ENCODE peak calls at places on chromosomes 2 and 18, in six cellular contexts. D is colonic mucosa, A is BJ, U is hepatocyte, B is BE2C, Q is bronchial epithelial cell. G is an unnamed sample.

GRCh38 chr2:189102735-189103134 is 76.8 kb downstream of the COL5A2 start:
- DNase-seq in D (no peak), A (no peak), U (no peak), B (no peak), Q (no peak), G (no peak)

GRCh38 chr18:5444847-5445246 is 99.0 kb downstream of the EPB41L3 start:
- DNase-seq in D (no peak), A (no peak), U (no peak), B (no peak), Q (no peak), G (no peak)

GRCh38 chr2:134261398-134262131 is 7.7 kb downstream of the MGAT5 start:
- DNase-seq in D (no peak), A (no peak), U (no peak), B (no peak), Q (no peak), G (no peak)

GRCh38 chr2:161946489-161947107 is 127.4 kb downstream of the DPP4 start:
- DNase-seq in D (peak; percentile 40), A (no peak), U (peak; percentile 28), B (no peak), Q (peak; percentile 39), G (no peak)

GRCh38 chr2:239498981-239499633 is 98.3 kb upstream of the HDAC4 start:
- DNase-seq in D (peak; percentile 39), A (no peak), U (peak; percentile 35), B (no peak), Q (no peak), G (peak; percentile 48)

GRCh38 chr2:151238527-151239487 is 22.9 kb downstream of the RBM43 start:
- DNase-seq in D (peak; percentile 36), A (no peak), U (peak; percentile 83), B (peak; percentile 49), Q (peak; percentile 69), G (no peak)

GRCh38 chr2:60359569-60359968 is 193.9 kb downstream of the BCL11A start:
- DNase-seq in D (peak; percentile 5), A (no peak), U (no peak), B (no peak), Q (no peak), G (no peak)

GRCh38 chr2:68185541-68186164 is 28.0 kb downstream of the PNO1 start:
- DNase-seq in D (peak; percentile 23), A (no peak), U (peak; percentile 55), B (peak; percentile 64), Q (peak; percentile 42), G (peak; percentile 52)

GRCh38 chr2:71748227-71748626 is 294.9 kb downstream of the DYSF start:
- DNase-seq in D (no peak), A (no peak), U (no peak), B (no peak), Q (no peak), G (no peak)

GRCh38 chr2:229910832-229911412 is 10.9 kb downstream of the TRIP12 start:
- DNase-seq in D (no peak), A (no peak), U (peak; percentile 11), B (no peak), Q (no peak), G (no peak)

GRCh38 chr2:84942964-84943421 is 28.0 kb upstream of the KCMF1 start:
- DNase-seq in D (no peak), A (no peak), U (no peak), B (no peak), Q (peak; percentile 76), G (no peak)

GRCh38 chr2:1603521-1603920 is 140.8 kb downstream of the PXDN start:
- DNase-seq in D (no peak), A (no peak), U (no peak), B (no peak), Q (no peak), G (no peak)

GRCh38 chr18:34809697-34810096 is 99.6 kb downstream of the DTNA start:
- DNase-seq in D (peak; percentile 54), A (no peak), U (peak; percentile 30), B (peak; percentile 30), Q (peak; percentile 45), G (peak; percentile 53)

GRCh38 chr2:25079050-25079635 is 37.3 kb downstream of the EFR3B start:
- DNase-seq in D (no peak), A (no peak), U (no peak), B (no peak), Q (no peak), G (no peak)

GRCh38 chr18:7512326-7512725 is 54.8 kb upstream of the PTPRM start:
- DNase-seq in D (no peak), A (no peak), U (peak; percentile 16), B (no peak), Q (peak; percentile 48), G (no peak)

GRCh38 chr2:101521497-101521896 is 46.6 kb upstream of the RFX8 start:
- DNase-seq in D (no peak), A (no peak), U (no peak), B (no peak), Q (no peak), G (no peak)

GRCh38 chr2:176852667-176853066 is 359.9 kb upstream of the HNRNPA3 start:
- DNase-seq in D (no peak), A (no peak), U (no peak), B (no peak), Q (no peak), G (peak; percentile 31)

GRCh38 chr18:47772374-47773248 is 157.8 kb downstream of the SMAD2 start:
- DNase-seq in D (peak; percentile 81), A (no peak), U (peak; percentile 68), B (peak; percentile 65), Q (peak; percentile 72), G (peak; percentile 64)

GRCh38 chr2:217997510-217997909 is 5.3 kb downstream of the TNS1 start:
- DNase-seq in D (no peak), A (no peak), U (no peak), B (no peak), Q (no peak), G (no peak)

GRCh38 chr2:232039086-232039485 is 77.6 kb downstream of the DIS3L2 start:
- DNase-seq in D (no peak), A (no peak), U (no peak), B (no peak), Q (no peak), G (no peak)

GRCh38 chr2:8440029-8440778 is 241.7 kb upstream of the ID2 start:
- DNase-seq in D (no peak), A (no peak), U (no peak), B (no peak), Q (no peak), G (no peak)

GRCh38 chr2:240227538-240228428 is 87.3 kb upstream of the OTOS start:
- DNase-seq in D (peak; percentile 11), A (no peak), U (no peak), B (no peak), Q (no peak), G (no peak)

GRCh38 chr2:240503375-240503774 is 54.4 kb downstream of the ANKMY1 start:
- DNase-seq in D (peak; percentile 7), A (no peak), U (no peak), B (no peak), Q (no peak), G (no peak)

GRCh38 chr2:111900859-111901258 is 2.5 kb downstream of the MERTK start:
- DNase-seq in D (peak; percentile 50), A (no peak), U (peak; percentile 72), B (peak; percentile 30), Q (peak; percentile 33), G (no peak)

GRCh38 chr18:49849331-49850217 is 36.2 kb upstream of the ACAA2 start:
- DNase-seq in D (peak; percentile 96), A (peak; percentile 66), U (peak; percentile 93), B (peak; percentile 40), Q (peak; percentile 99), G (peak; percentile 92)

GRCh38 chr2:103402944-103403343 is 641.1 kb downstream of the TMEM182 start:
- DNase-seq in D (no peak), A (no peak), U (peak; percentile 23), B (no peak), Q (peak; percentile 29), G (no peak)

GRCh38 chr2:96427917-96428316 is 77.2 kb downstream of the NEURL3 start:
- DNase-seq in D (no peak), A (peak; percentile 8), U (peak; percentile 51), B (no peak), Q (peak; percentile 100), G (no peak)

GRCh38 chr18:76482971-76483691 is 11.9 kb downstream of the ZNF516 start:
- DNase-seq in D (no peak), A (no peak), U (peak; percentile 37), B (no peak), Q (no peak), G (no peak)

DNA sequence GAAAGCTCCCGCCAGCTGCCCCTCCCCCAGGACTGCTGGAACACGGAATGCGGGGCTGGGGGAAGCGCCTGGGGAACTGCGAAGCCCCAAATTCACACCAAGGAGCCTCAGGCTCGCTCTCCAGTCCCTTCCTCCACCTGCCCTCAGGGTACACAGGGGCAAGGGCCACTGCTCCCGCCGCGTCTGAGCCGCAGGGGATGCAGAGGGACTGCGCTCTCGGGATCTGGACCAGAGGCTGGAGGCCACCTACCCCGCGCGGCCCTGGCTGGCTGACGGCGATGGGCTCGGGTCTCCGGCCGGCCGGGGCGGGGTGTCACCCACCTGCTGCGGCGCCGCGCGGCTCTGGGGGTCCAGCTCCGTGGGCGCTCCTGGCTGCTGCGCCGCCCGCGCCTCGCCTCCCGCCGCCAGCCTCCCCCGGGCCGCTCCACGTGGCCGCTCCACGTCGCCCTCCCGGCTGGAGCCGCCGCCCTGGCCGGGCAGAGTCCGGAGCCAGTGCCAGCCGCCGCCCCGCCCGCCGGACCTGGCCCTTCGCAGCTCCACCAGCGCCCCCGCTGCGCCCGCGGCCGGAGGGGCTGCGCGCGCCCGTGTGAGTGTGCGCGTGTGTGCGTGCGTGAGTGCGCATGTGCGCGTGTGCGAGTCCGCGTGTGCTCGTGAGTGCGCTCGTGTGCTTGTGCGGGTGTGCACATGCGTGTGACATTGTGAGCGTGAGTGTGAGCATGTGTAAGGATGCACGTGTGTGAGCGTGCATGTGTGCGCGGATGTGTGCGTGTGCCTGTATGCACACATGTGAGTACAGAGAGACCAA is at the start of gene CGREF1:
- DNase-seq in D (no peak), A (no peak), U (peak; percentile 42), B (peak; percentile 47), Q (no peak), G (peak; percentile 55)
- H3K4me3 ChIP-seq in D (peak within 1 kb of the TSS; percentile 19), A (peak within 1 kb of the TSS; percentile 46), U (peak within 1 kb of the TSS; percentile 23), B (peak within 1 kb of the TSS; percentile 90), Q (peak within 1 kb of the TSS; percentile 28), G (no peak within 1 kb of the TSS)

GRCh38 chr2:55609193-55609794 is 8.1 kb downstream of the PPP4R3B start:
- DNase-seq in D (no peak), A (no peak), U (no peak), B (no peak), Q (no peak), G (no peak)
- H3K36me3 ChIP-seq in D (no peaks in the 10 kb centered on the region), A (peaks cover 1% of the 10 kb centered on the region), U (peaks cover 3% of the 10 kb centered on the region), B (peaks cover 15% of the 10 kb centered on the region), Q (peaks cover 2% of the 10 kb centered on the region), G (no peaks in the 10 kb centered on the region)

GRCh38 chr2:52974127-52974526 is 793.5 kb upstream of the CHAC2 start:
- DNase-seq in D (no peak), A (no peak), U (no peak), B (no peak), Q (no peak), G (no peak)

GRCh38 chr2:52976132-52976949 is 791.3 kb upstream of the CHAC2 start:
- DNase-seq in D (no peak), A (no peak), U (peak; percentile 41), B (peak; percentile 4), Q (peak; percentile 35), G (no peak)
- TF ChIP-seq CTCF in D (no peak), A (peak; percentile 34), U (peak; percentile 68), B (peak; percentile 62), Q (peak; percentile 70), G (no peak)

GRCh38 chr2:33160217-33160616 is 213.5 kb downstream of the LTBP1 start:
- DNase-seq in D (no peak), A (no peak), U (no peak), B (no peak), Q (no peak), G (no peak)

GRCh38 chr2:33153008-33153407 is 206.3 kb downstream of the LTBP1 start:
- DNase-seq in D (no peak), A (no peak), U (no peak), B (no peak), Q (peak; percentile 86), G (no peak)

GRCh38 chr2:33158482-33159003 is 211.8 kb downstream of the LTBP1 start:
- DNase-seq in D (no peak), A (peak; percentile 59), U (no peak), B (no peak), Q (peak; percentile 80), G (no peak)
- H3K4me3 ChIP-seq in D (no peak overlapping the region), A (no peak overlapping the region), U (no peak overlapping the region), B (no peak overlapping the region), Q (no peak overlapping the region), G (no peak overlapping the region)